ENCODE peak calls at places on chromosomes 13 and 19, in ten cellular contexts. A is left lung, Q is lower lobe of right lung, H is left ventricle myocardium inferior, O is pancreas, B is body of pancreas, U is tibial artery, W is endodermal cell, C is GM23338, K is astrocyte. P is an unnamed sample.

GRCh38 chr13:99415851-99416331 is 85.4 kb upstream of the TM9SF2 start:
- DNase-seq in W (no peak), U (peak), B (no peak), O (no peak), K (no peak), C (no peak), H (no peak), A (no peak), Q (no peak), P (peak)

GRCh38 chr19:1592023-1592754 is 476 bp downstream of the MBD3 start:
- DNase-seq in C (peak), W (peak), O (peak), U (peak), K (peak), H (peak), A (peak), Q (peak), B (peak), P (peak)

GRCh38 chr19:12090807-12091206 is 26.3 kb downstream of the ZNF844 start:
- DNase-seq in H (peak), K (peak), B (peak), Q (peak), W (peak), U (peak), O (peak), A (peak), C (peak), P (peak)

GRCh38 chr13:68124437-68125086 is 894.4 kb upstream of the PCDH9 start:
- DNase-seq in C (no peak), Q (no peak), W (no peak), H (no peak), U (no peak), O (no peak), A (no peak), K (no peak), B (no peak), P (no peak)

GRCh38 chr19:3095375-3096191 is 1.4 kb downstream of the GNA11 start:
- DNase-seq in B (peak), H (no peak), K (no peak), A (no peak), U (no peak), Q (no peak), C (peak), O (peak), W (peak), P (peak)

GRCh38 chr13:69579351-69579750 is 528.3 kb upstream of the ATXN8OS start:
- DNase-seq in U (no peak), W (no peak), B (no peak), A (no peak), C (peak), H (no peak), Q (no peak), K (no peak), O (no peak), P (no peak)

GRCh38 chr19:7541828-7542443 is 6.4 kb downstream of the PNPLA6 start:
- DNase-seq in K (no peak), U (no peak), C (no peak), B (no peak), O (no peak), A (no peak), H (no peak), Q (no peak), W (no peak), P (no peak)

GRCh38 chr19:23437901-23438300 is 42.6 kb upstream of the ZNF91 start:
- DNase-seq in A (no peak), Q (no peak), B (no peak), U (no peak), W (no peak), H (no peak), O (no peak), K (no peak), C (peak), P (no peak)

GRCh38 chr13:113596321-113597200 is 12.0 kb downstream of the TFDP1 start:
- DNase-seq in O (peak), C (no peak), H (peak), K (no peak), W (peak), Q (peak), U (peak), A (no peak), B (no peak), P (peak)

GRCh38 chr19:1270168-1270853 is 1.2 kb downstream of the CIRBP start:
- DNase-seq in Q (no peak), A (no peak), U (no peak), H (no peak), W (no peak), K (no peak), C (peak), O (no peak), B (peak), P (no peak)

GRCh38 chr13:95418946-95419345 is 117.7 kb upstream of the ABCC4 start:
- DNase-seq in B (no peak), U (no peak), C (no peak), K (no peak), H (no peak), W (no peak), O (no peak), A (no peak), Q (no peak), P (no peak)

GRCh38 chr13:34617684-34618083 is 324.4 kb upstream of the NBEA start:
- DNase-seq in H (no peak), B (no peak), U (no peak), K (peak), C (no peak), A (no peak), W (no peak), Q (no peak), O (no peak), P (no peak)

GRCh38 chr13:30872195-30872594 is 33.9 kb upstream of the MEDAG start:
- DNase-seq in A (no peak), H (no peak), U (no peak), W (peak), B (no peak), Q (no peak), O (no peak), C (no peak), K (no peak), P (no peak)

GRCh38 chr19:49978324-49978723 is 17.4 kb upstream of the SIGLEC11 start:
- DNase-seq in H (no peak), Q (no peak), K (no peak), B (no peak), O (no peak), A (no peak), U (no peak), W (no peak), C (no peak), P (no peak)

GRCh38 chr19:48613024-48613851 is 1.6 kb downstream of the FAM83E start:
- DNase-seq in O (peak), B (no peak), A (no peak), H (no peak), K (no peak), C (no peak), W (no peak), U (no peak), Q (no peak), P (peak)

GRCh38 chr13:46334008-46334407 is 53.0 kb downstream of the RUBCNL start:
- DNase-seq in U (no peak), K (no peak), O (no peak), C (no peak), B (no peak), W (no peak), H (no peak), A (no peak), Q (no peak), P (no peak)

GRCh38 chr19:13781547-13781946 is 7.3 kb downstream of the C19orf53 start:
- DNase-seq in U (peak), B (peak), C (peak), K (peak), A (peak), O (no peak), Q (peak), H (peak), W (peak), P (peak)

GRCh38 chr13:47337781-47338507 is 441.1 kb upstream of the HTR2A start:
- DNase-seq in C (peak), Q (no peak), B (no peak), W (peak), A (no peak), O (no peak), U (no peak), K (peak), H (no peak), P (no peak)

GRCh38 chr19:5481957-5482356 is 26.7 kb downstream of the ZNRF4 start:
- DNase-seq in B (no peak), C (no peak), U (no peak), W (no peak), Q (no peak), H (no peak), A (no peak), K (no peak), O (no peak), P (no peak)

GRCh38 chr13:43767351-43767901 is 19.3 kb downstream of the ENOX1 start:
- DNase-seq in W (no peak), K (no peak), U (no peak), B (peak), Q (no peak), H (peak), C (no peak), O (no peak), A (no peak), P (no peak)

GRCh38 chr13:101942038-101942437 is 459.8 kb downstream of the FGF14 start:
- DNase-seq in C (peak), Q (no peak), O (no peak), A (no peak), H (no peak), W (peak), U (no peak), B (peak), K (peak), P (no peak)

GRCh38 chr19:5128932-5129389 is 160.0 kb downstream of the KDM4B start:
- DNase-seq in C (no peak), W (peak), K (no peak), B (peak), H (no peak), U (peak), Q (no peak), A (no peak), O (peak), P (no peak)

GRCh38 chr19:3151563-3152430 is 16.0 kb downstream of the GNA15 start:
- DNase-seq in U (no peak), W (no peak), Q (no peak), B (no peak), C (no peak), A (no peak), K (no peak), O (peak), H (no peak), P (no peak)

GRCh38 chr13:28983661-28984060 is 163.5 kb downstream of the MTUS2 start:
- DNase-seq in A (no peak), O (no peak), Q (no peak), H (no peak), C (no peak), W (peak), K (no peak), B (peak), U (no peak), P (no peak)

DNA sequence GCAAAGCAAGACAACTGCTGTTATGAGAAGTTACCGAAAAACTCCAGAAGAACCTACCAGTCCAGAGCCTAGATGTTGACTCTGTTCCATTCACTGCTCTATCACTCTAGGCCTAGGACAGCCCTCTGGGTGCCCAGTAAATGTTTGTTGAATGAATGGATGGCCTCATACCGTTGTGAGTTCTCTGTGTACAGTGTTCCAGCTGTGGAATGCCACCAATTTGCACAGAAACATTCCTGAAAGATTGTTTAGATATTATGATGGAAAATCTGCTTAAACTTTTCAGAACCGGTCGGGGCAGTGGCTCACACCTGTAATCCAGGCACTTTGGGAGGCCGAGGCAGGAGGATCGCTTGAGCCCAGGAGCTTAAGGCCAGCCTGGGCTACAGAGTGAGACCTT is 1.3 kb upstream of the FBL start:
- DNase-seq in W (no peak), A (no peak), K (no peak), B (no peak), H (no peak), O (no peak), U (no peak), C (no peak), Q (no peak), P (no peak)
- TF ChIP-seq CTCF in W (no peak), A (no peak), K (no peak), B (no peak), H (no peak), O (no peak), U (no peak), C (no peak), Q (no peak), P (no peak)

DNA sequence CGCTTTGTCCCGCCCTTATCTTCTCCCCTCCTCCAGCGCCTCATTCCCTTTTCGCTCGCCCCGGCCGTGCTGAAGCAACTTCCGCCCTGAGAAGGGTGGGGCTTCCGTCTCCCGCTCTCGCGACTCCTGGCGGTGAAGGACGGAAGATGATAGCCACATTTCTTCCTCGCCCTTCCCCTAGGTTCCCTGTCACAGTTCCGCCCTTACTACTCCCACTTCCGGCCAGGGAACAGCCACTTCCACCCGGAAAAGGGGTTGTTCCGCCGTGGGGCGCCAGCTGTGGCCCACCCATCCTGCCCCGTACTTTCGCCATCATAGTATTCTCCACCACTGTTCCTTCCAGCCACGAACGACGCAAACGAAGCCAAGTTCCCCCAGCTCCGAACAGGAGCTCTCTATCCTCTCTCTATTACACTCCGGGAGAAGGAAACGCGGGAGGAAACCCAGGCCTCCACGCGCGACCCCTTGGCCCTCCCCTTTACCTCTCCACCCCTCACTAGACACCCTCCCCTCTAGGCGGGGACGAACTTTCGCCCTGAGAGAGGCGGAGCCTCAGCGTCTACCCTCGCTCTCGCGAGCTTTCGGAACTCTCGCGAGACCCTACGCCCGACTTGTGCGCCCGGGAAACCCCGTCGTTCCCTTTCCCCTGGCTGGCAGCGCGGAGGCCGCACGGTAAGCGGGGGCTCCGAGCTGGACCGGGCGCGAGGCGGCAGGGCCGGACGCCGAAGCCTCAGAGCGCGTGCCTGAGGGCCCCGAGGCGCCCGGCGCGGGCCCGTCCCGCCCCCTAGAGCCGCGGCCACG is at the start of gene RPS19:
- DNase-seq in K (peak), H (peak), U (peak), B (peak), C (peak), A (peak), W (peak), Q (peak), O (peak), P (peak)
- H3K4me3 ChIP-seq in K (peak), H (peak), U (peak), B (peak), C (peak), A (peak), W (peak), Q (peak), O (peak), P (peak)

DNA sequence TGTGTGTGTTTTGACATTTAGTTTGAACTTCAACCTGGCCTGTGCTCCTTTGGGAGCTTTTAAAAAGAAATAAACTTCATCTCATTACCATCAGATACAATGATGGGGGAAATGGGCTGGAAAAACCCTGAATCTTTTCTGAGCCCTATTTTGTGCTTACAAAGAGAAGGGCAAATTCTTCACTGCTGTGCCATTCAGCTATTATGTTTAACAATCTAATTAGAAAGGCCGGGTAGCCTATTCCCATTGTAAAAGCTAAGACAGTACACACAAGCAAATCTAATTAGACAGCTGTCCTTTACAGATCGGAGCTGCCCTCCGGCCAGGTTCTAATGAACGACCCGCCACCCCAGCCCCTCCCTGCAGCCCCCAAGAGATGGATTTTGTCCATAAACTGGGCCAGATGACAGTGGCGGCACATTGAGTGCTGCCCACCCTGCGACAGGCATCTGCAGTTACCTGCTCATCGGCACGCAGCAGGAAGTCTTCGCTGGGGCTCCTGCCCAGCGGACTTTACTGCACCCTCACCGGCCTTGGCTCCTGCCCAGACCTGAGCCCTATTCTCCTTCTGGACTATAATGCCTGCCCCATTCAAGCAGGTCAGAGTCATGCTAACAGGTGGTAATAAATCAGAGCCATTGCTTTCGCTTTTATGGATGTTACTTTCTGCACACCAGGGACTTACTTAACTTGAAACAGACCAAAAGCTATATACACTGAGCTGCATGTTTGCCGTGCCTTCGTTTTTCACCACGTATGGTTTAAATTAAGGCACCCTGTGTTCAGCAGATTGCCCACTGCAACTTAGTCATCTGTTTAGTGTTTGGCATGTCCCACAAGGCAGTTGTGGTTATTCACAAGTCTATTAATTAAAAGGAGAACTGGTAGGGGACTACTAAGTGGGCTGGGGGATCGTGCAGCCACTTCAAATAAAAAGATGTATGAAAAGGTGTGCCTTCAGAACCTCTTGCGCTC is 549.6 kb downstream of the FGF9 start:
- DNase-seq in O (no peak), A (no peak), C (no peak), H (no peak), K (no peak), W (no peak), U (no peak), B (no peak), Q (no peak), P (peak)
- H3K27ac ChIP-seq in O (no peak), A (no peak), C (no peak), H (no peak), K (no peak), W (no peak), U (no peak), B (no peak), Q (no peak), P (no peak)

GRCh38 chr19:35073941-35074340 is 32.4 kb downstream of the HPN start:
- DNase-seq in B (no peak), W (no peak), K (no peak), H (no peak), Q (peak), O (peak), C (no peak), U (no peak), A (no peak), P (no peak)
- TF ChIP-seq CTCF in B (no peak), W (no peak), K (no peak), H (no peak), Q (no peak), O (no peak), C (no peak), U (no peak), A (no peak), P (no peak)